ENCODE peak calls at places on chromosomes 16 and 17, in five cellular contexts. P, K, V, U and B are unnamed samples.

GRCh38 chr17:57665128-57665527 is 80.0 kb downstream of the CCDC182 start:
- DNase-seq in V (no peak), K (no peak), U (no peak), P (no peak), B (no peak)

GRCh38 chr17:1108560-1108809 is 71.3 kb downstream of the ABR start:
- DNase-seq in K (no peak), P (no peak), V (peak), U (no peak), B (no peak)

GRCh38 chr17:15239471-15239870 is 25.7 kb downstream of the PMP22 start:
- DNase-seq in P (no peak), V (no peak), U (no peak), K (no peak), B (no peak)

GRCh38 chr16:77963185-77964044 is 58.9 kb upstream of the CLEC3A start:
- DNase-seq in K (no peak), V (no peak), U (no peak), P (peak), B (no peak)

GRCh38 chr17:61551255-61551742 is 39.7 kb downstream of the NACA2 start:
- DNase-seq in K (no peak), V (no peak), P (no peak), U (no peak), B (peak)

GRCh38 chr16:85199880-85200279 is 87.6 kb upstream of the CIBAR2 start:
- DNase-seq in U (no peak), P (no peak), K (no peak), V (no peak), B (no peak)

GRCh38 chr17:46175891-46176290 is 17.3 kb downstream of the KANSL1 start:
- DNase-seq in V (no peak), K (no peak), U (no peak), P (no peak), B (peak)

GRCh38 chr17:61175298-61176142 is 224.1 kb upstream of the TBX2 start:
- DNase-seq in V (no peak), K (no peak), U (no peak), P (no peak), B (no peak)

GRCh38 chr17:75364078-75364477 is 41.4 kb downstream of the GRB2 start:
- DNase-seq in P (no peak), U (no peak), K (no peak), V (peak), B (peak)

GRCh38 chr17:30372755-30373154 is 6.0 kb upstream of the CPD start:
- DNase-seq in K (no peak), U (no peak), P (no peak), V (peak), B (peak)

GRCh38 chr17:68296217-68297140 is 5.2 kb downstream of the ARSG start:
- DNase-seq in V (no peak), U (no peak), K (no peak), P (no peak), B (peak)

GRCh38 chr16:77170805-77171204 is 20.2 kb upstream of the MON1B start:
- DNase-seq in K (no peak), U (no peak), V (no peak), P (no peak), B (no peak)

GRCh38 chr16:10180771-10181163 is 1.5 kb downstream of the GRIN2A start:
- DNase-seq in V (no peak), K (peak), P (no peak), U (peak), B (no peak)

GRCh38 chr16:31105677-31106213 is 2.4 kb upstream of the BCKDK start:
- DNase-seq in U (peak), V (peak), K (peak), P (no peak), B (peak)

GRCh38 chr16:9854665-9855064 is 327.6 kb downstream of the GRIN2A start:
- DNase-seq in U (peak), K (no peak), P (no peak), V (peak), B (peak)

GRCh38 chr16:81143921-81144471 is 47.8 kb upstream of the GCSH start:
- DNase-seq in K (no peak), P (no peak), V (peak), U (no peak), B (peak)

GRCh38 chr16:74724820-74725549 is 24.3 kb upstream of the MLKL start:
- DNase-seq in K (no peak), U (no peak), P (no peak), V (peak), B (peak)

GRCh38 chr16:57268804-57269800 is 15.4 kb downstream of the PLLP start:
- DNase-seq in K (peak), V (no peak), P (no peak), U (peak), B (no peak)

GRCh38 chr17:33682622-33683021 is 389.5 kb upstream of the ASIC2 start:
- DNase-seq in P (no peak), V (no peak), U (no peak), K (no peak), B (no peak)

GRCh38 chr17:41397003-41397665 is at the start of gene KRT31:
- DNase-seq in K (no peak), P (no peak), V (no peak), U (no peak), B (no peak)

GRCh38 chr16:1181715-1182671 is 29.1 kb downstream of the CACNA1H start:
- DNase-seq in V (peak), U (peak), P (no peak), K (peak), B (no peak)

GRCh38 chr16:74830646-74831045 is 56.0 kb upstream of the FA2H start:
- DNase-seq in K (no peak), V (peak), P (no peak), U (no peak), B (peak)

GRCh38 chr16:681746-682427 is 1.7 kb downstream of the STUB1 start:
- DNase-seq in U (no peak), P (no peak), V (no peak), K (peak), B (no peak)

GRCh38 chr16:66127459-66128362 is 238.8 kb upstream of the CDH5 start:
- DNase-seq in U (peak), V (no peak), K (no peak), P (no peak), B (no peak)

GRCh38 chr17:42182927-42183734 is 2.1 kb downstream of the HCRT start:
- DNase-seq in K (no peak), U (no peak), V (peak), P (no peak), B (peak)

GRCh38 chr16:23071202-23072083 is 77.8 kb downstream of the USP31 start:
- DNase-seq in P (no peak), K (no peak), V (peak), U (peak), B (peak)

GRCh38 chr16:69633375-69633774 is 67.6 kb downstream of the NFAT5 start:
- DNase-seq in V (no peak), P (no peak), U (no peak), K (no peak), B (no peak)

GRCh38 chr16:17937003-17937402 is 399.5 kb downstream of the NPIPA8 start:
- DNase-seq in U (no peak), V (no peak), K (no peak), P (no peak), B (no peak)

GRCh38 chr17:10046259-10046658 is 141.2 kb upstream of the RCVRN start:
- DNase-seq in V (no peak), P (no peak), U (no peak), K (no peak), B (no peak)

GRCh38 chr17:62823111-62823895 is 15.2 kb upstream of the MARCHF10 start:
- DNase-seq in V (peak), K (no peak), U (no peak), P (no peak), B (peak)

GRCh38 chr17:49165143-49165542 is 32.6 kb downstream of the B4GALNT2 start:
- DNase-seq in K (no peak), V (no peak), U (no peak), P (no peak), B (no peak)

GRCh38 chr16:23518435-23518891 is 8.2 kb upstream of the GGA2 start:
- DNase-seq in P (no peak), U (no peak), V (no peak), K (no peak), B (no peak)

GRCh38 chr17:2266045-2266864 is 37.3 kb downstream of the SMG6 start:
- DNase-seq in P (peak), K (no peak), U (peak), V (no peak), B (no peak)

GRCh38 chr17:38728290-38728831 is 1.8 kb upstream of the CISD3 start:
- DNase-seq in K (no peak), V (no peak), P (peak), U (no peak), B (no peak)

GRCh38 chr17:80023261-80024205 is 12.1 kb downstream of the TBC1D16 start:
- DNase-seq in V (no peak), P (no peak), U (no peak), K (no peak), B (no peak)

GRCh38 chr17:36936455-36936934 is 780 bp upstream of the LHX1 start:
- DNase-seq in V (no peak), K (no peak), U (no peak), P (no peak), B (no peak)

GRCh38 chr17:81540676-81541027 is 11.5 kb downstream of the FAAP100 start:
- DNase-seq in P (no peak), U (no peak), V (no peak), K (no peak), B (no peak)

GRCh38 chr16:66265556-66266133 is 100.8 kb upstream of the CDH5 start:
- DNase-seq in V (no peak), U (no peak), K (no peak), P (no peak), B (no peak)

GRCh38 chr17:42233994-42234393 is 39.7 kb upstream of the GHDC start:
- DNase-seq in U (no peak), P (no peak), V (no peak), K (no peak), B (no peak)

GRCh38 chr16:2459647-2460390 is at the start of gene TEDC2:
- DNase-seq in U (peak), P (peak), K (peak), V (peak), B (peak)
- TF ChIP-seq CTCF in U (no peak), P (no peak), K (no peak), V (no peak), B (no peak)

DNA sequence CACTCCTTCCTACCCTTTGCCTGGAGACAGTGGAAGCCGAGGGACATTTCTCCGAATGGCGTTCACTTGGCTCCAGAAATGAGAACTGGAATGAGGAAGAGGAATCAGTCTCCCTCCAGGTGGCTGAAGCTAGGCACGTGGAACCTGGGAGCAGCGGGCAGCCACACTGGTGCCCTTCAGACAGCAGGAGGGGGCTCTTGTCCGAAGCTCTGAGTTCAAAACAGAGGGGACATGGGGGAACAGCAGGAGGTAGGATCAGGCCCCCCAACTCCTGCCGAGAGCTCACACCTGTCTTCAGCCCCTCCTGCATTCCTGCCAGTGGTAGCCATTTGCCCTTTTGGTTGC is 41.5 kb downstream of the TMEM235 start:
- DNase-seq in V (no peak), U (no peak), K (no peak), P (no peak), B (no peak)
- H3K4me3 ChIP-seq in V (peak), U (no peak), K (no peak), P (no peak), B (no peak)

DNA sequence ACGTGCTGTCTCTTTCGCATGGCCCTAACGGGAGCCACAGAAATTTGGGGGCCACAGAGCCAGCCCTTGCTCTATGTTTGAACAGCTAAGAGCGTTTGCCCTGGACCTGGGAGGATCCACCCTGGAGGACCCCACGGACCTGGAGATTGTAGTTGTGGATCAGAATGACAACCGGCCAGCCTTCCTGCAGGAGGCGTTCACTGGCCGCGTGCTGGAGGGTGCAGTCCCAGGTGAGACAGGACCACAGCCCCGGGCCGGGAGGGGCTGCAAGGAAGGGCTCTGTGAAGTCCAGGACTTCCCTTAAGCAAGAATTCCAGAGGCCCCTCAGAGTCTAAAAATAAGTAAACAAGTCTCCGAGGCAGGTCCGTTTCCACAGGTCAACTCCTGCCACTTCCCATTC is 11.9 kb downstream of the CDH15 start:
- DNase-seq in P (no peak), K (no peak), V (no peak), U (no peak), B (no peak)
- TF ChIP-seq CTCF in P (no peak), K (no peak), V (no peak), U (no peak), B (no peak)

GRCh38 chr17:8140413-8141029 is 11.7 kb downstream of the PER1 start:
- DNase-seq in K (no peak), P (no peak), U (no peak), V (no peak), B (no peak)

GRCh38 chr17:8137645-8138342 is 13.9 kb upstream of the HES7 start:
- DNase-seq in K (peak), V (no peak), P (no peak), U (no peak), B (no peak)

GRCh38 chr17:8138672-8139371 is 13.4 kb downstream of the PER1 start:
- DNase-seq in K (peak), U (peak), P (peak), V (peak), B (peak)

GRCh38 chr17:8140058-8140412 is 12.2 kb downstream of the PER1 start:
- DNase-seq in V (no peak), U (no peak), K (peak), P (no peak), B (no peak)

GRCh38 chr17:8138366-8138671 is 13.9 kb downstream of the PER1 start:
- DNase-seq in K (no peak), U (no peak), V (no peak), P (no peak), B (no peak)
- H3K4me3 ChIP-seq in K (no peak), U (no peak), V (peak), P (peak), B (peak)

GRCh38 chr16:53826658-53827057 is 122.7 kb downstream of the FTO start:
- DNase-seq in P (no peak), K (no peak), V (no peak), U (no peak), B (no peak)

GRCh38 chr16:53821487-53821886 is 117.5 kb downstream of the FTO start:
- DNase-seq in U (no peak), P (no peak), V (peak), K (no peak), B (peak)

GRCh38 chr16:53817812-53818211 is 113.9 kb downstream of the FTO start:
- DNase-seq in P (no peak), V (no peak), U (no peak), K (no peak), B (no peak)

GRCh38 chr16:53822936-53823529 is 119.1 kb downstream of the FTO start:
- DNase-seq in P (peak), V (peak), K (no peak), U (no peak), B (no peak)

GRCh38 chr16:53821957-53822625 is 118.1 kb downstream of the FTO start:
- DNase-seq in U (no peak), P (no peak), V (peak), K (no peak), B (peak)
- TF ChIP-seq CTCF in U (no peak), P (no peak), V (peak), K (no peak), B (no peak)

DNA sequence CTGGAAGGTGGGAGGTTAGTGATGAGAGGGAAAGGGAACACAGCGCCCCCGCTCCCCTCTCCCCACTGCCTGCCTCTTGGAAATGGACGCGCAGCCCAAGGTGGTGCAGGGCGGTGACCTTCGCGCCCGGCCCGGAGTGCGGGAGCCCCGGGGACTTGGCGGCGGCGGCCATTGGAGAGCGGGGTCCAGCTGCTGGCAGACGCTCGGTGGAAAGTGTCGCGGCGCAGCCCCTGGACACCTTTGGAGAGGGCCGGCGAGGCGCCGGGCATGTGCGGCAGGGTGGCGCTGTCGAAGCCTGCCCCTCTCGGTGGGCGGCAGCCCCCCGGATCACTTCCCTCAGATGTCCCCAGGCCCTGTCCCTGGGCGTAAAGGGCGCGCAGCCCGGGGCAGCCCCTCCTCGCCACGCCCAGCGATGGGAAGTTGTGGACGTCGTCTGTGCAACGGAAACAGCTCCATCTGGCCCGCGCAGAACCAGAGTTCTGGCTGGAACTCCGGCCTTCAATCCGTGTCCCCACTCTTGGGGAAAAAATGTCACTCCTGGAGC is 16.7 kb downstream of the SALL1 start:
- DNase-seq in K (no peak), V (no peak), U (no peak), P (no peak), B (no peak)
- H3K4me3 ChIP-seq in K (no peak), V (no peak), U (no peak), P (no peak), B (no peak)

GRCh38 chr17:55641559-55642160 is 81.0 kb downstream of the TMEM100 start:
- DNase-seq in K (peak), P (no peak), U (peak), V (peak), B (peak)
- TF ChIP-seq CTCF in K (peak), P (peak), U (peak), V (peak), B (peak)

DNA sequence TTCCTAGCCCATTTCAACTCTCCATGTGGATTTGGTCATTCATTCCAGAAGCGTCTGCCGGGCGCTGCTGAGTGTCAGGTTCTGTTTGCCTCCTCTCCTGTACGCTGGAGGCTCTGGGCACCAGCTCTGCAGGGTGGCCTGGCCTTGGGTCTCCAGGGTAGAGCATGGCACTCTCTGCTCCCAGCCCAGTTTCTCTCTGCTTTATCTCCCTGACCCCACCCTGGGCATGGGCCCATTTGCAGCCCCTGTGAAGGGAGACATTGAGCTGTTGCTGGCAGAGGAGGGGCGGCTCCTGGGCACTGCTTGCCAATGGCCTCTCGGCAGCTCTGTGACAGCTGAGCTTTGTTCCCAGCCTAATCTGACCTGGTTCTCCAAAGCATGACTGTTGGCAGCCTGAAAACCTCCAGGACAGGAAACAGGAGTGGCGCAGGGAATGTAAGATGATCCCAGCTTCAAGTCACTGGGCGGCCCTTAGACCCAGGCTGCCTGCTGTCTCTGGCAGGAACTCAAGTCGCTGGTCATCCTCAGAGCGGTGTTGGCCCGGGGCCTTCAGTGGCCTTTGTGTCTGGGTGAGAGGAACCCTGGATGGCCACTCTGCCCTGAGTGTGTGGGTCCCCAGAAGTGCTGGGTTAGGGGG is 146.8 kb downstream of the SEC14L1 start:
- DNase-seq in P (no peak), U (peak), K (peak), V (peak), B (peak)
- H3K4me3 ChIP-seq in P (no peak), U (no peak), K (no peak), V (peak), B (peak)

DNA sequence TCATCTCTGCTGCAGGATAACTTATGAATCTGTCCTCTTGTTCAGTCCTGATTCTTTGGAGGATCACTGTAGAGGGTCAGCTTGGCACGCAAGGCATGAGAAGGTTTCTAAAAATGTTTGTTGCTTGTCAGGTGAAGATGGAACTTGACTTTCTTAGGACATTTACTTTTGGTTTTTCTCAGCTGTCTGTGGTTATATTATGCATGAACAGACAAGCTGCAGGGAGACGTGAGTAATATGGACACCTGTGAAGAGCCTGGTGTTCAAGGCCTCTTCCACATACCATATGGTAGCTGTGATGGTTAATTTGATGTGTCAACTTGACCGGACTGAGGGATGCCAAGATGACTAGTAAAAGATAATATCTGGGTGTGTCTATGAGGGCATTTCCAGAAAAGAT is 270.2 kb upstream of the CPHXL start:
- DNase-seq in K (no peak), V (peak), P (no peak), U (no peak), B (peak)
- TF ChIP-seq CTCF in K (no peak), V (no peak), P (no peak), U (no peak), B (no peak)

DNA sequence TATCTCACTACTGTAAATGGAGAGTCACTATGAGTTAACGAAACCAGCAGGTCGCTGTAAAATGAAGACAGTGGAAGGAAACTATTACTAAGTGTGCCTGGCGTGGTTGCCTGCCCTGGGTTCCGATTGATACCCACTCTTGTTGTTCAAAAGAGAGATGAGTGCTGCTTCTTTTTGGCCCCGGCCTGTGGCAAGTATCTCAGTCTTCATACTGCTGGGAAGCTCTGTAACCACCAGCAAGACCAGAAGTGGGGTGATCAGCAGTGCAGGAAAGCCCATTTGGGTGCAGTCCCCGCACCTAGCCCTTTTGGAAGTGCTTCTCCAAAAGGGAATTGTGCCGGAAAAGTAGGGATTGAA is 104.5 kb downstream of the SNX29 start:
- DNase-seq in U (no peak), K (no peak), P (no peak), V (no peak), B (no peak)
- H3K4me3 ChIP-seq in U (no peak), K (no peak), P (no peak), V (no peak), B (no peak)